ENCODE peak calls at places on chromosomes 11 and 22, in five cellular contexts. N is AG10803; C is stimulated activated CD4-positive, alpha-beta T cell treated with anti-CD3 and anti-CD28 coated beads, Interleukin-1b, Interleukin-23, amount 100 ng/mL, for 24 hours; A is mesenchymal stem cell; O is H9. J is an unnamed sample.

GRCh38 chr11:63599211-63600122 is 14.8 kb downstream of the PLAAT3 start:
- DNase-seq in N (peak), A (peak), O (no peak), C (no peak), J (no peak)

GRCh38 chr11:34811858-34812257 is 104.3 kb downstream of the APIP start:
- DNase-seq in N (no peak), C (no peak), O (no peak), A (no peak), J (no peak)

GRCh38 chr11:46896719-46897406 is 21.5 kb downstream of the LRP4 start:
- DNase-seq in A (peak), C (no peak), N (peak), O (no peak), J (peak)

GRCh38 chr11:116193321-116194114 is 579.3 kb downstream of the BUD13 start:
- DNase-seq in O (peak), C (no peak), N (peak), A (peak), J (no peak)

GRCh38 chr22:47996446-47996857 is 1234.0 kb downstream of the TBC1D22A start:
- DNase-seq in O (no peak), A (no peak), C (no peak), N (no peak), J (peak)

GRCh38 chr11:6111635-6112034 is 4.2 kb downstream of the OR56B4 start:
- DNase-seq in A (peak), C (no peak), N (peak), O (no peak), J (no peak)

GRCh38 chr22:29002603-29003002 is 59.0 kb downstream of the C22orf31 start:
- DNase-seq in A (no peak), N (no peak), C (no peak), O (no peak), J (no peak)

GRCh38 chr22:41030891-41031290 is 61.5 kb upstream of the EP300 start:
- DNase-seq in A (no peak), C (no peak), N (peak), O (no peak), J (no peak)

GRCh38 chr11:118537409-118537980 is 6.5 kb downstream of the TMEM25 start:
- DNase-seq in N (no peak), A (no peak), C (no peak), O (no peak), J (no peak)

GRCh38 chr22:19855504-19856409 is 1.1 kb upstream of the GNB1L start:
- DNase-seq in N (peak), O (peak), C (peak), A (peak), J (peak)

GRCh38 chr11:2562181-2562581 is 117.4 kb downstream of the KCNQ1 start:
- DNase-seq in O (no peak), C (no peak), N (no peak), A (no peak), J (no peak)

GRCh38 chr11:73257342-73258103 is 14.6 kb upstream of the P2RY6 start:
- DNase-seq in C (no peak), N (peak), O (peak), A (peak), J (no peak)

GRCh38 chr11:43579171-43579918 is 101.2 kb upstream of the HSD17B12 start:
- DNase-seq in N (no peak), O (peak), A (peak), C (no peak), J (peak)

GRCh38 chr11:107953506-107953905 is 25.3 kb downstream of the RAB39A start:
- DNase-seq in N (no peak), C (no peak), A (no peak), O (no peak), J (no peak)

GRCh38 chr22:46466255-46466676 is 71.2 kb downstream of the CELSR1 start:
- DNase-seq in O (no peak), A (no peak), N (no peak), C (no peak), J (no peak)

GRCh38 chr22:30876221-30876751 is 92.3 kb downstream of the MORC2 start:
- DNase-seq in N (no peak), C (no peak), O (peak), A (no peak), J (no peak)

GRCh38 chr22:37824674-37825641 is 1.8 kb downstream of the GALR3 start:
- DNase-seq in O (peak), C (no peak), A (no peak), N (no peak), J (peak)

GRCh38 chr11:94563176-94563847 is 3.9 kb upstream of the PIWIL4 start:
- DNase-seq in O (no peak), C (no peak), N (peak), A (peak), J (no peak)

J was measured in GM12865.